ENCODE peak calls at places on chromosomes 5 and 9, in ten cellular contexts. H, E, F, R, J, U, S, Q, B and Y are unnamed samples.
A peak's percentile ranks its signal among the peaks of the same experiment; 100 is the strongest.

GRCh38 chr5:153209016-153209415 is 281.5 kb upstream of the GRIA1 start:
- DNase-seq in S (no peak), Q (no peak), U (no peak), J (no peak), B (no peak), H (no peak), F (no peak), E (no peak), R (no peak), Y (no peak)

GRCh38 chr9:555493-555892 is 286.0 kb upstream of the DMRT1 start:
- DNase-seq in B (no peak), H (no peak), U (no peak), E (no peak), Q (no peak), R (no peak), F (no peak), J (no peak), S (no peak), Y (no peak)

GRCh38 chr9:135296783-135297715 is 182.5 kb upstream of the PPP1R26 start:
- DNase-seq in U (no peak), B (no peak), R (no peak), F (no peak), S (no peak), J (no peak), Q (no peak), E (no peak), H (no peak), Y (no peak)

GRCh38 chr9:128155736-128156500 is 4.1 kb upstream of the BBLN start:
- DNase-seq in S (no peak), U (no peak), R (no peak), Q (no peak), B (no peak), F (no peak), H (no peak), J (no peak), E (peak; percentile 13), Y (no peak)

GRCh38 chr5:140169410-140169809 is 5.6 kb upstream of the CYSTM1 start:
- DNase-seq in U (no peak), R (no peak), J (no peak), E (no peak), B (no peak), S (no peak), Q (no peak), H (no peak), F (no peak), Y (no peak)

GRCh38 chr9:96061293-96061987 is 185.9 kb downstream of the ERCC6L2 start:
- DNase-seq in F (no peak), R (peak; percentile 15), U (peak; percentile 46), H (peak; percentile 40), S (peak; percentile 58), E (no peak), J (peak; percentile 24), Q (no peak), B (no peak), Y (peak; percentile 35)

GRCh38 chr5:150585781-150586461 is 54.5 kb upstream of the SYNPO start:
- DNase-seq in F (no peak), Q (peak; percentile 88), E (no peak), J (no peak), B (no peak), S (no peak), H (no peak), R (no peak), U (no peak), Y (no peak)

GRCh38 chr9:101381118-101381517 is 3.7 kb downstream of the BAAT start:
- DNase-seq in U (no peak), Q (no peak), B (no peak), F (no peak), J (no peak), R (no peak), S (no peak), E (no peak), H (no peak), Y (no peak)

GRCh38 chr5:56941981-56942380 is 9.9 kb downstream of the MIER3 start:
- DNase-seq in J (no peak), S (no peak), U (no peak), R (no peak), E (no peak), H (no peak), Q (no peak), B (no peak), F (no peak), Y (no peak)

GRCh38 chr9:121107041-121107440 is 32.3 kb downstream of the CNTRL start:
- DNase-seq in E (no peak), Q (no peak), S (no peak), F (no peak), U (no peak), J (no peak), R (no peak), H (no peak), B (no peak), Y (no peak)

GRCh38 chr9:93245437-93245970 is 61.6 kb downstream of the WNK2 start:
- DNase-seq in J (no peak), F (no peak), B (no peak), H (no peak), R (no peak), S (no peak), U (no peak), E (no peak), Q (no peak), Y (no peak)

GRCh38 chr5:138702166-138702826 is 50.9 kb upstream of the CTNNA1 start:
- DNase-seq in E (no peak), R (no peak), B (no peak), H (no peak), U (no peak), F (peak; percentile 47), J (no peak), Q (no peak), S (no peak), Y (no peak)

GRCh38 chr5:43638556-43638955 is 35.6 kb downstream of the NNT start:
- DNase-seq in R (no peak), J (no peak), U (no peak), H (no peak), F (no peak), S (no peak), B (no peak), Q (no peak), E (no peak), Y (no peak)

GRCh38 chr5:126455728-126456127 is 32.5 kb downstream of the GRAMD2B start:
- DNase-seq in J (no peak), R (no peak), E (no peak), H (no peak), Q (no peak), B (no peak), U (no peak), F (no peak), S (no peak), Y (no peak)

GRCh38 chr5:133581918-133582317 is 30.4 kb downstream of the FSTL4 start:
- DNase-seq in E (no peak), S (no peak), B (no peak), U (no peak), R (no peak), F (no peak), Q (no peak), H (no peak), J (no peak), Y (no peak)

GRCh38 chr9:22446589-22446949 is at the start of gene DMRTA1:
- DNase-seq in F (peak; percentile 34), U (peak; percentile 77), B (peak; percentile 33), S (peak; percentile 28), R (no peak), E (peak; percentile 89), J (peak; percentile 66), Q (peak; percentile 72), H (peak; percentile 59), Y (peak; percentile 51)

GRCh38 chr9:92631452-92632211 is 38.3 kb downstream of the IPPK start:
- DNase-seq in R (no peak), F (no peak), Q (no peak), J (no peak), S (no peak), H (no peak), U (no peak), E (no peak), B (no peak), Y (no peak)

GRCh38 chr5:156475182-156475830 is 148.3 kb downstream of the SGCD start:
- DNase-seq in F (no peak), R (no peak), H (no peak), U (no peak), E (no peak), Q (no peak), B (no peak), J (no peak), S (no peak), Y (no peak)

GRCh38 chr9:16103613-16104012 is 550.8 kb downstream of the CCDC171 start:
- DNase-seq in B (no peak), U (peak; percentile 32), S (no peak), F (no peak), R (no peak), E (peak; percentile 48), J (peak; percentile 15), H (peak; percentile 12), Q (peak; percentile 8), Y (no peak)

GRCh38 chr5:16934123-16934522 is 2.0 kb downstream of the MYO10 start:
- DNase-seq in H (peak; percentile 49), U (peak; percentile 37), B (peak; percentile 59), Q (peak; percentile 79), F (no peak), S (peak; percentile 77), E (peak; percentile 58), R (no peak), J (peak; percentile 82), Y (peak; percentile 83)

GRCh38 chr5:139470821-139471300 is at the start of gene SMIM33:
- DNase-seq in E (no peak), U (no peak), Q (peak; percentile 71), J (no peak), S (no peak), R (no peak), F (no peak), H (no peak), B (no peak), Y (no peak)

GRCh38 chr5:58314356-58315045 is 145.4 kb downstream of the PLK2 start:
- DNase-seq in H (no peak), J (no peak), E (no peak), Q (no peak), R (no peak), F (no peak), B (no peak), U (no peak), S (no peak), Y (no peak)

GRCh38 chr9:98442114-98442513 is 186.7 kb upstream of the TBC1D2 start:
- DNase-seq in R (no peak), S (no peak), B (no peak), J (no peak), F (no peak), Q (no peak), U (no peak), H (no peak), E (no peak), Y (no peak)

GRCh38 chr5:89080467-89081116 is 197.6 kb upstream of the MEF2C start:
- DNase-seq in Q (no peak), H (no peak), S (no peak), E (no peak), B (no peak), R (no peak), J (no peak), U (no peak), F (no peak), Y (no peak)

GRCh38 chr5:157948738-157949410 is 89.9 kb upstream of the CLINT1 start:
- DNase-seq in R (peak; percentile 69), H (peak; percentile 98), B (peak; percentile 74), E (peak; percentile 89), Q (peak; percentile 94), U (peak; percentile 94), J (peak; percentile 90), F (peak; percentile 4), S (peak; percentile 73), Y (peak; percentile 95)

GRCh38 chr5:159031513-159031912 is 68.2 kb downstream of the EBF1 start:
- DNase-seq in U (no peak), S (no peak), R (no peak), J (no peak), F (no peak), Q (no peak), E (no peak), B (no peak), H (no peak), Y (peak; percentile 87)

GRCh38 chr5:103369125-103370120 is 110.9 kb downstream of the MACIR start:
- DNase-seq in U (no peak), E (no peak), S (no peak), Q (no peak), J (no peak), F (no peak), H (no peak), R (no peak), B (no peak), Y (no peak)

GRCh38 chr9:137306546-137307254 is 4.6 kb upstream of the NRARP start:
- DNase-seq in R (no peak), J (no peak), H (no peak), U (no peak), S (no peak), E (no peak), B (no peak), F (no peak), Q (no peak), Y (no peak)